ENCODE peak calls at places on chromosomes 11 and 22, in ten cellular contexts. J is Ammon's horn; Q is stimulated activated CD4-positive, alpha-beta T cell treated with anti-CD3 and anti-CD28 coated beads, Interleukin-12 subunit alpha, Interleukin-12 subunit beta, amount 100 ng/mL, for 48 hours; H is retina; E is NCI-H2029; R is cardiac septum; P is WTC11; T is GM12891; W is kidney tubule cell; D is activated naive CD8-positive, alpha-beta T cell treated with anti-CD3 and anti-CD28 coated beads, Interleukin-2, amount 50 U/mL, for 24 hours. K is an unnamed sample.

GRCh38 chr11:45895553-45896259 is 10.3 kb downstream of the MAPK8IP1 start:
- DNase-seq in J (no peak), Q (no peak), H (no peak), E (no peak), R (no peak), P (no peak), T (no peak), W (no peak), D (no peak), K (no peak)

GRCh38 chr11:82038151-82038550 is 695.5 kb downstream of the FAM181B start:
- DNase-seq in J (no peak), Q (no peak), H (no peak), E (no peak), R (no peak), P (no peak), T (no peak), W (peak), D (no peak), K (no peak)

GRCh38 chr11:116406042-116406441 is 366.7 kb downstream of the BUD13 start:
- DNase-seq in J (no peak), Q (no peak), H (no peak), E (no peak), R (no peak), P (no peak), T (no peak), W (peak), D (no peak), K (no peak)

GRCh38 chr11:44885065-44885777 is 65.5 kb downstream of the TP53I11 start:
- DNase-seq in J (no peak), Q (no peak), H (no peak), E (no peak), R (no peak), P (no peak), T (no peak), W (no peak), D (no peak), K (no peak)

GRCh38 chr11:26766996-26767395 is 45.1 kb upstream of the SLC5A12 start:
- DNase-seq in J (no peak), Q (no peak), H (no peak), E (no peak), R (no peak), P (no peak), T (no peak), W (no peak), D (no peak), K (no peak)

GRCh38 chr11:86698634-86699033 is 26.2 kb upstream of the ME3 start:
- DNase-seq in J (no peak), Q (no peak), H (no peak), E (no peak), R (no peak), P (no peak), T (no peak), W (no peak), D (no peak), K (no peak)

GRCh38 chr11:80239217-80239616 is 798.4 kb upstream of the TENM4 start:
- DNase-seq in J (no peak), Q (no peak), H (no peak), E (no peak), R (no peak), P (no peak), T (no peak), W (no peak), D (no peak), K (no peak)

GRCh38 chr11:87097582-87097981 is 59.8 kb downstream of the TMEM135 start:
- DNase-seq in J (peak), Q (peak), H (peak), E (peak), R (no peak), P (peak), T (peak), W (peak), D (peak), K (peak)

GRCh38 chr22:19577422-19577966 is 53.3 kb upstream of the CLDN5 start:
- DNase-seq in J (no peak), Q (no peak), H (no peak), E (no peak), R (no peak), P (no peak), T (no peak), W (no peak), D (no peak), K (no peak)

GRCh38 chr11:134411887-134412507 is at the start of gene B3GAT1:
- DNase-seq in J (no peak), Q (no peak), H (no peak), E (no peak), R (no peak), P (peak), T (no peak), W (no peak), D (no peak), K (no peak)

GRCh38 chr11:111691731-111692130 is 74.5 kb downstream of the PPP2R1B start:
- DNase-seq in J (no peak), Q (no peak), H (no peak), E (no peak), R (no peak), P (no peak), T (no peak), W (peak), D (no peak), K (no peak)

GRCh38 chr22:20552450-20552894 is 45.1 kb downstream of the MED15 start:
- DNase-seq in J (peak), Q (no peak), H (peak), E (no peak), R (peak), P (no peak), T (no peak), W (peak), D (no peak), K (no peak)

GRCh38 chr11:66546368-66546965 is at the start of gene ACTN3:
- DNase-seq in J (no peak), Q (no peak), H (no peak), E (no peak), R (no peak), P (peak), T (no peak), W (no peak), D (peak), K (no peak)

GRCh38 chr22:27651486-27651885 is 150.1 kb downstream of the MN1 start:
- DNase-seq in J (no peak), Q (no peak), H (no peak), E (no peak), R (peak), P (no peak), T (no peak), W (no peak), D (no peak), K (no peak)

GRCh38 chr11:27423125-27423524 is 49.5 kb downstream of the LGR4 start:
- DNase-seq in J (no peak), Q (no peak), H (peak), E (no peak), R (no peak), P (no peak), T (no peak), W (peak), D (no peak), K (no peak)

GRCh38 chr11:19935507-19935906 is 222.9 kb downstream of the NAV2 start:
- DNase-seq in J (no peak), Q (no peak), H (peak), E (peak), R (no peak), P (peak), T (no peak), W (peak), D (no peak), K (no peak)

GRCh38 chr11:32435511-32435946 is at the start of gene WT1:
- DNase-seq in J (no peak), Q (no peak), H (peak), E (no peak), R (no peak), P (peak), T (no peak), W (peak), D (peak), K (no peak)

GRCh38 chr11:60498853-60499252 is 6.3 kb downstream of the MS4A12 start:
- DNase-seq in J (peak), Q (no peak), H (no peak), E (no peak), R (no peak), P (no peak), T (no peak), W (peak), D (no peak), K (peak)

GRCh38 chr11:130786586-130786985 is 129.7 kb downstream of the SNX19 start:
- DNase-seq in J (no peak), Q (no peak), H (no peak), E (no peak), R (no peak), P (no peak), T (no peak), W (no peak), D (no peak), K (no peak)

GRCh38 chr11:35529971-35530495 is 4.6 kb upstream of the PAMR1 start:
- DNase-seq in J (no peak), Q (no peak), H (no peak), E (no peak), R (no peak), P (no peak), T (no peak), W (peak), D (no peak), K (no peak)

GRCh38 chr22:34885852-34886251 is 180.1 kb upstream of the ISX start:
- DNase-seq in J (no peak), Q (no peak), H (no peak), E (no peak), R (no peak), P (no peak), T (no peak), W (no peak), D (no peak), K (no peak)

GRCh38 chr11:44760917-44761545 is 34.3 kb downstream of the TSPAN18 start:
- DNase-seq in J (no peak), Q (no peak), H (peak), E (no peak), R (no peak), P (peak), T (no peak), W (peak), D (no peak), K (no peak)

GRCh38 chr11:78363018-78363619 is 54.5 kb downstream of the GAB2 start:
- DNase-seq in J (no peak), Q (no peak), H (no peak), E (no peak), R (no peak), P (no peak), T (no peak), W (no peak), D (no peak), K (no peak)

GRCh38 chr22:37176464-37177061 is 11.5 kb downstream of the C1QTNF6 start:
- DNase-seq in J (peak), Q (no peak), H (no peak), E (no peak), R (peak), P (no peak), T (no peak), W (no peak), D (no peak), K (no peak)

GRCh38 chr11:112200252-112200651 is 24.9 kb downstream of the BCO2 start:
- DNase-seq in J (no peak), Q (no peak), H (no peak), E (no peak), R (no peak), P (no peak), T (no peak), W (no peak), D (no peak), K (no peak)

GRCh38 chr11:30395751-30396150 is 72.8 kb downstream of the ARL14EP start:
- DNase-seq in J (no peak), Q (no peak), H (no peak), E (no peak), R (no peak), P (no peak), T (no peak), W (no peak), D (no peak), K (no peak)

GRCh38 chr11:100105605-100106358 is 581.3 kb upstream of the ARHGAP42 start:
- DNase-seq in J (no peak), Q (no peak), H (no peak), E (no peak), R (no peak), P (no peak), T (no peak), W (no peak), D (no peak), K (no peak)

GRCh38 chr11:3123316-3123715 is 41.8 kb downstream of the OSBPL5 start:
- DNase-seq in J (peak), Q (no peak), H (no peak), E (peak), R (peak), P (peak), T (no peak), W (no peak), D (no peak), K (no peak)

GRCh38 chr11:78749243-78749730 is 174.6 kb upstream of the NARS2 start:
- DNase-seq in J (no peak), Q (no peak), H (no peak), E (no peak), R (no peak), P (no peak), T (no peak), W (no peak), D (no peak), K (no peak)

GRCh38 chr22:28884754-28885375 is 1.5 kb downstream of the ZNRF3 start:
- DNase-seq in J (no peak), Q (no peak), H (peak), E (no peak), R (no peak), P (no peak), T (no peak), W (peak), D (no peak), K (no peak)

GRCh38 chr11:61021661-61022212 is 50.3 kb downstream of the CD6 start:
- DNase-seq in J (no peak), Q (peak), H (no peak), E (peak), R (no peak), P (peak), T (no peak), W (peak), D (peak), K (no peak)

GRCh38 chr11:75969626-75970308 is 154.8 kb downstream of the UVRAG start:
- DNase-seq in J (peak), Q (no peak), H (no peak), E (no peak), R (no peak), P (no peak), T (no peak), W (no peak), D (no peak), K (no peak)

K was measured in GM12864.